ENCODE peak calls at places on chromosomes 2 and 18, in five cellular contexts. One of them, this sample, is unnamed.

GRCh38 chr2:207143474-207144190 is 22.1 kb downstream of the KLF7 start:
- DNase-seq in heart right ventricle: peak; percentile 72
- DNase-seq in left ventricle myocardium inferior: peak; percentile 83
- DNase-seq in GM23338: peak; percentile 67
- DNase-seq in stomach: peak; percentile 39
- DNase-seq in this sample: peak; percentile 74

GRCh38 chr2:24971300-24971549 is 530 bp downstream of the DNAJC27 start:
- DNase-seq in GM23338: no peak
- DNase-seq in left ventricle myocardium inferior: no peak
- DNase-seq in heart right ventricle: no peak
- DNase-seq in stomach: peak; percentile 29
- DNase-seq in this sample: no peak

GRCh38 chr2:172080641-172081230 is 4.6 kb upstream of the DLX1 start:
- DNase-seq in heart right ventricle: no peak
- DNase-seq in GM23338: no peak
- DNase-seq in left ventricle myocardium inferior: no peak
- DNase-seq in stomach: no peak
- DNase-seq in this sample: no peak

GRCh38 chr2:26429779-26430654 is 28.3 kb downstream of the DRC1 start:
- DNase-seq in stomach: no peak
- DNase-seq in heart right ventricle: peak; percentile 21
- DNase-seq in GM23338: no peak
- DNase-seq in left ventricle myocardium inferior: peak; percentile 50
- DNase-seq in this sample: peak; percentile 16

GRCh38 chr2:193250389-193250788 is 1055.7 kb upstream of the TMEFF2 start:
- DNase-seq in heart right ventricle: no peak
- DNase-seq in stomach: no peak
- DNase-seq in GM23338: no peak
- DNase-seq in left ventricle myocardium inferior: no peak
- DNase-seq in this sample: no peak

GRCh38 chr2:206805922-206806607 is 40.7 kb downstream of the FASTKD2 start:
- DNase-seq in stomach: no peak
- DNase-seq in heart right ventricle: no peak
- DNase-seq in left ventricle myocardium inferior: no peak
- DNase-seq in GM23338: no peak
- DNase-seq in this sample: no peak

GRCh38 chr2:157466764-157467163 is 22.9 kb upstream of the CYTIP start:
- DNase-seq in stomach: no peak
- DNase-seq in GM23338: no peak
- DNase-seq in left ventricle myocardium inferior: no peak
- DNase-seq in heart right ventricle: no peak
- DNase-seq in this sample: no peak

GRCh38 chr18:505483-506122 is 5.1 kb upstream of the COLEC12 start:
- DNase-seq in GM23338: no peak
- DNase-seq in stomach: no peak
- DNase-seq in left ventricle myocardium inferior: no peak
- DNase-seq in heart right ventricle: no peak
- DNase-seq in this sample: no peak

GRCh38 chr2:41579811-41580210 is 468.0 kb upstream of the PKDCC start:
- DNase-seq in GM23338: no peak
- DNase-seq in stomach: no peak
- DNase-seq in heart right ventricle: no peak
- DNase-seq in left ventricle myocardium inferior: no peak
- DNase-seq in this sample: peak; percentile 4

GRCh38 chr2:26352892-26353291 is 6.3 kb upstream of the ADGRF3 start:
- DNase-seq in GM23338: no peak
- DNase-seq in left ventricle myocardium inferior: no peak
- DNase-seq in stomach: no peak
- DNase-seq in heart right ventricle: no peak
- DNase-seq in this sample: peak; percentile 61

GRCh38 chr2:196130039-196130825 is 41.1 kb downstream of the STK17B start:
- DNase-seq in stomach: no peak
- DNase-seq in left ventricle myocardium inferior: no peak
- DNase-seq in GM23338: no peak
- DNase-seq in heart right ventricle: no peak
- DNase-seq in this sample: no peak

GRCh38 chr2:118061135-118061955 is 26.9 kb upstream of the INSIG2 start:
- DNase-seq in heart right ventricle: no peak
- DNase-seq in left ventricle myocardium inferior: no peak
- DNase-seq in GM23338: peak; percentile 71
- DNase-seq in stomach: no peak
- DNase-seq in this sample: peak; percentile 28

GRCh38 chr2:156489750-156490466 is 53.7 kb downstream of the GPD2 start:
- DNase-seq in stomach: no peak
- DNase-seq in heart right ventricle: no peak
- DNase-seq in GM23338: no peak
- DNase-seq in left ventricle myocardium inferior: no peak
- DNase-seq in this sample: no peak

GRCh38 chr2:50691518-50691917 is 340.4 kb downstream of the NRXN1 start:
- DNase-seq in heart right ventricle: no peak
- DNase-seq in left ventricle myocardium inferior: no peak
- DNase-seq in stomach: no peak
- DNase-seq in GM23338: no peak
- DNase-seq in this sample: peak; percentile 6

GRCh38 chr2:105873721-105874120 is 129.0 kb downstream of the NCK2 start:
- DNase-seq in heart right ventricle: no peak
- DNase-seq in left ventricle myocardium inferior: no peak
- DNase-seq in stomach: no peak
- DNase-seq in GM23338: no peak
- DNase-seq in this sample: peak; percentile 88

GRCh38 chr2:133814890-133815289 is 246.6 kb upstream of the NCKAP5 start:
- DNase-seq in stomach: no peak
- DNase-seq in left ventricle myocardium inferior: no peak
- DNase-seq in heart right ventricle: no peak
- DNase-seq in GM23338: no peak
- DNase-seq in this sample: no peak

GRCh38 chr2:127618551-127618950 is 27.4 kb upstream of the GPR17 start:
- DNase-seq in GM23338: no peak
- DNase-seq in heart right ventricle: no peak
- DNase-seq in stomach: peak; percentile 5
- DNase-seq in left ventricle myocardium inferior: no peak
- DNase-seq in this sample: no peak

GRCh38 chr2:31440764-31441163 is 26.2 kb upstream of the XDH start:
- DNase-seq in heart right ventricle: no peak
- DNase-seq in stomach: no peak
- DNase-seq in GM23338: no peak
- DNase-seq in left ventricle myocardium inferior: no peak
- DNase-seq in this sample: peak; percentile 92

GRCh38 chr2:20188851-20189250 is 36.1 kb downstream of the SDC1 start:
- DNase-seq in heart right ventricle: no peak
- DNase-seq in GM23338: peak; percentile 50
- DNase-seq in left ventricle myocardium inferior: no peak
- DNase-seq in stomach: no peak
- DNase-seq in this sample: no peak
- H3K27ac ChIP-seq in heart right ventricle: no peak overlapping the region
- H3K27ac ChIP-seq in GM23338: no peak overlapping the region
- H3K27ac ChIP-seq in left ventricle myocardium inferior: no peak overlapping the region
- H3K27ac ChIP-seq in stomach: no peak overlapping the region
- H3K27ac ChIP-seq in this sample: no peak overlapping the region

GRCh38 chr2:176552456-176553135 is 283.4 kb downstream of the MTX2 start:
- DNase-seq in left ventricle myocardium inferior: no peak
- DNase-seq in GM23338: no peak
- DNase-seq in stomach: no peak
- DNase-seq in heart right ventricle: no peak
- DNase-seq in this sample: peak; percentile 87

GRCh38 chr2:176554107-176555048 is 285.1 kb downstream of the MTX2 start:
- DNase-seq in GM23338: peak; percentile 85
- DNase-seq in heart right ventricle: peak; percentile 11
- DNase-seq in stomach: no peak
- DNase-seq in left ventricle myocardium inferior: no peak
- DNase-seq in this sample: peak; percentile 57

GRCh38 chr2:176555112-176555511 is 285.9 kb downstream of the MTX2 start:
- DNase-seq in left ventricle myocardium inferior: no peak
- DNase-seq in GM23338: no peak
- DNase-seq in stomach: no peak
- DNase-seq in heart right ventricle: no peak
- DNase-seq in this sample: no peak

GRCh38 chr2:176555781-176556180 is 286.5 kb downstream of the MTX2 start:
- DNase-seq in heart right ventricle: no peak
- DNase-seq in GM23338: peak; percentile 56
- DNase-seq in left ventricle myocardium inferior: no peak
- DNase-seq in stomach: no peak
- DNase-seq in this sample: no peak

GRCh38 chr2:176553685-176554106 is 284.5 kb downstream of the MTX2 start:
- DNase-seq in left ventricle myocardium inferior: peak; percentile 54
- DNase-seq in heart right ventricle: peak; percentile 61
- DNase-seq in stomach: peak; percentile 68
- DNase-seq in GM23338: peak; percentile 54
- DNase-seq in this sample: peak; percentile 41
- H3K27me3 ChIP-seq in left ventricle myocardium inferior: peaks cover 63% of the 10 kb centered on the region
- H3K27me3 ChIP-seq in heart right ventricle: peaks cover 67% of the 10 kb centered on the region
- H3K27me3 ChIP-seq in stomach: no peaks in the 10 kb centered on the region
- H3K27me3 ChIP-seq in GM23338: peaks cover 8% of the 10 kb centered on the region
- H3K27me3 ChIP-seq in this sample: peaks cover 8% of the 10 kb centered on the region

DNA sequence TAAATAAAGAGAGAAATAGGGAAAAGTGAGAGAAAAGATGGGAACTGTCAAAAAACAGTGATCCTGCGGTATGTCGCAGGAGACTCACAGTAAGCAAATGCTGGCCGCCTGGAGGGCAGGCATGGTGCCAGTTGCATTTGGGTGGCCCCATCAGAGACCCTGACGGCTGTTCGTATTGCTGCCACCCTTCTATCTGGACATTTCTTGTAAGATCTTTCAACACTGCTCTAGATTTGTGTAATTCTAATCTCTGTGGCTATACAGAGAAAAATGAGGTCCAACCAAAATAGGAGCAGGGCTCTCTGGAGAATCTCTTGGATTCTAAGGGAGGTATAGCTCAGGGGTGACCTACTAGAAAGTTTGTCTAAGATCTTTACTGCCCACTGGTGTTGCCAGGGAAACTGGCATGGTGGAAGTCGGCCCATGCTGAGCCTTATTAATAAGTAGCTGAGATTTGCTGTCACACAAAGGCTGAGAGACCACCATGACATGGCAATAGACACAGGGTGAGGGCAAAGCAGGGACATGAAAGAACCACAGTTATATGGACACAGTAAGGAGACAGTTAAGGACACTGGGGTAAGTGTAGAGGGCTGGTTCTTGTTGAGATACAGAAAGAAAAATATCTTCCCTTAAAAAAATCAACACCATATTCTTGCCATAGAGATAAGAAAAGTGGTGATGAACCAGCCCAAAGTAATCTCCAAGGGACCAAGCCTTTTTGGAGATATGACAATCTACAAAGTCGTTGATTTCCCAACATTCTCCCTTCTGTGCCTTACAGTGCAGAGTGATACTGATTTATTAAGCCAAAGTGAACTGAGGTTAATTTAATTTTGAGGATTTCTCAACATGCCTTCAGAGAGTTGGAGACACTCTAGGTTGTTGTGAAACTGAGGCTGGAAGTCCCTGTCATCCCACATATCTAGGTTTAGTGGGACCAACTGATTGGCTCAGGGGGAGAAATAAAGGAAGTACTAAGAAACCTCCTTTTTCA is 26.3 kb upstream of the FZD7 start:
- DNase-seq in heart right ventricle: peak; percentile 33
- DNase-seq in GM23338: no peak
- DNase-seq in left ventricle myocardium inferior: peak; percentile 46
- DNase-seq in stomach: no peak
- DNase-seq in this sample: no peak
- TF ChIP-seq CTCF in heart right ventricle: peak; percentile 23
- TF ChIP-seq CTCF in GM23338: no peak
- TF ChIP-seq CTCF in left ventricle myocardium inferior: no peak
- TF ChIP-seq CTCF in stomach: no peak
- TF ChIP-seq CTCF in this sample: no peak

GRCh38 chr2:231099918-231100317 is 24.9 kb downstream of the HTR2B start:
- DNase-seq in GM23338: peak; percentile 83
- DNase-seq in left ventricle myocardium inferior: no peak
- DNase-seq in heart right ventricle: no peak
- DNase-seq in stomach: no peak
- DNase-seq in this sample: no peak

GRCh38 chr2:231100990-231101389 is 23.9 kb downstream of the HTR2B start:
- DNase-seq in GM23338: no peak
- DNase-seq in heart right ventricle: no peak
- DNase-seq in stomach: no peak
- DNase-seq in left ventricle myocardium inferior: no peak
- DNase-seq in this sample: no peak

GRCh38 chr2:231102772-231103171 is 22.1 kb downstream of the HTR2B start:
- DNase-seq in heart right ventricle: no peak
- DNase-seq in GM23338: no peak
- DNase-seq in left ventricle myocardium inferior: no peak
- DNase-seq in stomach: no peak
- DNase-seq in this sample: peak; percentile 41

DNA sequence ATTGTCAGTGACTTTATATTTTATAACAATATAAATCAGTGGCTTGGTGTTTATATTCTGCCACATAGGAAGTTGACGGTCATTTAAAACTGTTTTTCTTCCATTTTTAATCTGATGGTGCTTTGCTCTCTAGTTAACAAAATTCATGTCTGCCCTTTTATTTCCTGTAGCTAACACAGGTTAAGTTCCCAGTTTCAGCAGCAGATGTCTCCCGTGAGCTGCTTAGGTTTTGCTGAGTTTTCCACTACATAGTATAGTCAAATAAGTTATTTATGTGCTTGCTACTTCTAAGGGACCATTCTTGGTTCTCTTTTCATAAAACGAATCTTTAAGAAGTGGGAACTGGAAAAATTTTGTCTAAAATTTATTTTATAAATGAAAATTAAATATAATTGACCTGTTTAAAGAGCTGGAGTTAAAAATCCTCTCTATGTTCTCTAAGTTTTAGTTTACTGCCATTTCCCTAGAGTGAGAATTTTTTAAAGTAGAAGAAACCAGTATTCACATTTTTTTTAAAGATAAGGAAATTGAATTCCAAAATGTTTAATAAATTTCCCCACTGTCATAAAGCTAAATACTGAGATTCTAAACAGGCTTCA is 20.6 kb downstream of the HTR2B start:
- DNase-seq in heart right ventricle: peak; percentile 21
- DNase-seq in left ventricle myocardium inferior: peak; percentile 29
- DNase-seq in stomach: peak; percentile 54
- DNase-seq in GM23338: peak; percentile 78
- DNase-seq in this sample: peak; percentile 48
- H3K27ac ChIP-seq in heart right ventricle: no peak overlapping the region
- H3K27ac ChIP-seq in left ventricle myocardium inferior: no peak overlapping the region
- H3K27ac ChIP-seq in stomach: no peak overlapping the region
- H3K27ac ChIP-seq in GM23338: no peak overlapping the region
- H3K27ac ChIP-seq in this sample: peak overlapping the region; percentile 6

This sample was measured in fibroblast of lung.